ENCODE peak calls at places on chromosomes 3 and 15, in four cellular contexts. M is IMR-90, T is H9, J is H1. V is an unnamed sample. For H3K4me1, the result is how much of the 10 kb centered on the place peaks cover.

GRCh38 chr3:10206166-10206511 is 41.4 kb downstream of the IRAK2 start:
- DNase-seq in M (no peak), T (no peak), J (no peak), V (peak)

GRCh38 chr15:92077353-92078080 is 224.0 kb downstream of the SLCO3A1 start:
- DNase-seq in M (peak), T (peak), J (peak), V (peak)

GRCh38 chr15:99058421-99058870 is 46.4 kb upstream of the SYNM start:
- DNase-seq in M (no peak), T (peak), J (peak), V (no peak)

GRCh38 chr15:62594017-62594416 is 428.9 kb upstream of the C2CD4B start:
- DNase-seq in M (no peak), T (no peak), J (no peak), V (no peak)

GRCh38 chr15:35115155-35115725 is 30.1 kb upstream of the NANOGP8 start:
- DNase-seq in M (peak), T (no peak), J (no peak), V (no peak)

GRCh38 chr3:69180869-69181591 is 58.6 kb upstream of the LMOD3 start:
- DNase-seq in M (no peak), T (no peak), J (no peak), V (no peak)

GRCh38 chr3:151979914-151980313 is 106.5 kb downstream of the SUCNR1 start:
- DNase-seq in M (no peak), T (no peak), J (no peak), V (no peak)

GRCh38 chr15:71080705-71081104 is 34.6 kb upstream of the THSD4 start:
- DNase-seq in M (peak), T (no peak), J (no peak), V (no peak)

GRCh38 chr15:45670061-45670460 is 35.2 kb downstream of the SQOR start:
- DNase-seq in M (no peak), T (no peak), J (no peak), V (no peak)

GRCh38 chr3:123602325-123602724 is 17.5 kb upstream of the HACD2 start:
- DNase-seq in M (peak), T (no peak), J (no peak), V (no peak)

GRCh38 chr3:11739712-11740111 is 96.0 kb upstream of the VGLL4 start:
- DNase-seq in M (no peak), T (no peak), J (no peak), V (no peak)

GRCh38 chr3:15284121-15284889 is 48.1 kb downstream of the SH3BP5 start:
- DNase-seq in M (no peak), T (no peak), J (no peak), V (no peak)

GRCh38 chr15:58066042-58066867 is 744 bp upstream of the ALDH1A2 start:
- DNase-seq in M (peak), T (peak), J (peak), V (peak)

GRCh38 chr3:73470851-73471250 is 153.9 kb downstream of the PDZRN3 start:
- DNase-seq in M (no peak), T (no peak), J (no peak), V (no peak)

GRCh38 chr3:33067484-33067883 is 29.5 kb downstream of the GLB1 start:
- DNase-seq in M (peak), T (no peak), J (no peak), V (peak)

GRCh38 chr3:30618508-30618907 is 12.1 kb downstream of the TGFBR2 start:
- DNase-seq in M (no peak), T (no peak), J (no peak), V (no peak)

GRCh38 chr3:56917740-56918568 is 116.2 kb upstream of the ARHGEF3 start:
- DNase-seq in M (no peak), T (no peak), J (no peak), V (no peak)

GRCh38 chr15:65762399-65762798 is 29.7 kb downstream of the DENND4A start:
- DNase-seq in M (no peak), T (no peak), J (no peak), V (no peak)

DNA sequence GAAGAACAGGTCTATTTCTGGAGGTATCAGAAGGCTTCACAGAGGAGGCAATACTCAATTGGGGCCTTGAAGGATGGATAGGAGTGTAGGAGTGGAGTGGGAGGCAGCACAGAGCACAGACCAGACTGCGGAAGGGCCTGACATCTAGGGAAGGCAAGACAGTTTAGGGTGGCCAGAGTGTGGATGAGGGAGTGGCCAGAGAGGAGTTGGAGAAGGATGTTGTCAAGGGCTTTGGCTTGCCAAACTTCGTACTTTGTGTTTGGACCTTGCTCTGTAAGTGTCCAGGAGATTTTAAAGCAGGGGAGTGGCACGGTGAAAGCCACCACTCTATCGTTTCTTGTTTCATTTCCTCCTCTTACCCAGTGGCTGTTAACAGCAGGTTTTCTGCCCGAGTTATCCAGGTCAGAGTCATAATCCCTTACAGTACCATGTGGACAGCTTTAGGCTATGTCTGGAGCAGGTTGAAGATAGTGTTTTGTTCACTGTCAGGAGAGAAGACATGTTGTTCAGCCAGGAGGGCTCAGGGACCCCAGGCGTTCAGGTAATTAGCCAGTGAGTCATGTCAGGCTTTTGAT is 12.3 kb downstream of the SMAD3 start:
- DNase-seq in M (no peak), T (no peak), J (no peak), V (no peak)
- H3K56ac ChIP-seq in M (no peak), T (no peak), J (no peak), V (no peak)

GRCh38 chr3:52018319-52019000 is 22.8 kb upstream of the RPL29 start:
- DNase-seq in M (no peak), T (no peak), J (no peak), V (no peak)
- H3K4me1 ChIP-seq in M (under half), T (under half), J (under half), V (under half)

DNA sequence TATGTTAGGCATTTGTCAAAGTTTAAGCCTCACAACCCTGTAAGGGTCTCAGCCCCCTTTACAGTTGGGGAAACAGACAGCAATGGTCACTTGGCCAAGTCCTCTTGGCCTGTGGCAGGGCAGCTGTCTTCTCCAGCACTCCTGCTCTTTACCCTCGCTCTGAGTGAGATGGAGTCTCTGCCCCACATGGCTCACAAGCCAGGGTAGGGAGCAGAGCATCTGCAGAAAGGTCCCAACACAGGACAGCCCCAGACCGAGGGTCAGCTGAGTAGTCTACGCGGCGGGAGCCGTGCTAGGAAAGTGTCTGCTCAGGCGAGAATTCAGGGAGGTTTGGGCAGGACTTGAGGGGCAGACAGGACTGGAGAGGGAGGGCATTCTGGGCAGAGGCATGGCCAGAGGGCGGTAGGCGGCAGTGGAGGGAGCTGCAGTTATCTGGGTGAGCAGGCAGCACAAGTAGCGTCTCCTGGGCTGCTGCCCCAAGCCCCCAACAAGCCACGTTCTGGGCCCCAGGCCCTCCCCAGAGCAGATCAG is 18.3 kb upstream of the LAMP3 start:
- DNase-seq in M (no peak), T (no peak), J (peak), V (no peak)
- H3K4ac ChIP-seq in M (no peak), T (no peak), J (no peak), V (no peak)

GRCh38 chr3:137612293-137612692 is 151.8 kb upstream of the SOX14 start:
- DNase-seq in M (no peak), T (peak), J (no peak), V (peak)
- H3K56ac ChIP-seq in M (no peak), T (no peak), J (no peak), V (no peak)

GRCh38 chr3:121855555-121855954 is 20.5 kb downstream of the EAF2 start:
- DNase-seq in M (no peak), T (no peak), J (no peak), V (peak)

DNA sequence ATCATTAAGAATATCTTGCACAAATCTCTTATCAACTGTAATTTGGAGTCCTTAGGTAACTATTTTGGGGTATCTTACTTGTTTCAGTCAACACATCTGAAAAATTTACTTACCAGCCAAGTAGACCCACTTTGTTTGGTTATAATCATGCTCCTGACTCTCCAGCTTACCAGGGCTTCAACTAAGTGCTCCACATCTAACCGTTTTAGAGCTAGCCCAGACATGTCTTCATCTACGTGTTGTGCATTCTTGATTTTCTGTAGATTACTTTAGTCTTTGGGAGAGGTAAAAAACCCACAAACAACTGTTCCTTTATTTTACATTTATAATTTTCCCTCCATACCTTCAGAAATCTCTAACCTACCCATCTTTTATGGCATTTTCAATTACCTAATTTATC is 17.2 kb downstream of the EAF2 start:
- DNase-seq in M (no peak), T (no peak), J (no peak), V (no peak)
- H3K4me1 ChIP-seq in M (under half), T (under half), J (under half), V (under half)

GRCh38 chr3:128051459-128051836 is 789 bp upstream of the SEC61A1 start:
- DNase-seq in M (no peak), T (no peak), J (no peak), V (peak)

GRCh38 chr3:128051837-128052766 is at the start of gene SEC61A1:
- DNase-seq in M (peak), T (peak), J (peak), V (peak)

GRCh38 chr3:128052831-128053419 is 688 bp downstream of the SEC61A1 start:
- DNase-seq in M (no peak), T (no peak), J (no peak), V (no peak)

GRCh38 chr3:128054363-128054762 is 2.1 kb downstream of the SEC61A1 start:
- DNase-seq in M (peak), T (no peak), J (no peak), V (no peak)

DNA sequence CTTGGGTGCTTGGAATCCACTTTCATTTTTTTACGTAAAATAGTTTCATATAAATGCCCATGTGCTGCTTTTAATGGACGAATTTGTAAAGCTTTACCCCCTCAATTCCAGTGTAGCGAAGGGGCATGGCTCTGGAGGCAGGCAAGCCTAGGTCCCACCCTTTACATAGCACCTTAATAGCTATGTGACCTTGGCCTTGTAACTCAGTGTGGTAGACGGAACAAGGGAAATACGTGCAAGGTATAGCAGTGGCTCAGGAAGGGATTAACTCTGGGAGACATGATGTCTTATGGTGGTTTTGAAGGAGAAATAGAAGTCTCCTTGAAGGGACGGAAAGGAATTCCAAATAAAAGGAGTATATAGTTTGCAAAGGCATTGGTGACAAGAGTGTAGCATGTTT is 1.4 kb downstream of the SEC61A1 start:
- DNase-seq in M (no peak), T (no peak), J (no peak), V (no peak)
- H3K4ac ChIP-seq in M (no peak), T (no peak), J (no peak), V (no peak)

GRCh38 chr15:63839717-63840116 is 6.0 kb upstream of the HERC1 start:
- DNase-seq in M (no peak), T (no peak), J (no peak), V (no peak)
- H3K56ac ChIP-seq in M (no peak), T (no peak), J (no peak), V (no peak)

DNA sequence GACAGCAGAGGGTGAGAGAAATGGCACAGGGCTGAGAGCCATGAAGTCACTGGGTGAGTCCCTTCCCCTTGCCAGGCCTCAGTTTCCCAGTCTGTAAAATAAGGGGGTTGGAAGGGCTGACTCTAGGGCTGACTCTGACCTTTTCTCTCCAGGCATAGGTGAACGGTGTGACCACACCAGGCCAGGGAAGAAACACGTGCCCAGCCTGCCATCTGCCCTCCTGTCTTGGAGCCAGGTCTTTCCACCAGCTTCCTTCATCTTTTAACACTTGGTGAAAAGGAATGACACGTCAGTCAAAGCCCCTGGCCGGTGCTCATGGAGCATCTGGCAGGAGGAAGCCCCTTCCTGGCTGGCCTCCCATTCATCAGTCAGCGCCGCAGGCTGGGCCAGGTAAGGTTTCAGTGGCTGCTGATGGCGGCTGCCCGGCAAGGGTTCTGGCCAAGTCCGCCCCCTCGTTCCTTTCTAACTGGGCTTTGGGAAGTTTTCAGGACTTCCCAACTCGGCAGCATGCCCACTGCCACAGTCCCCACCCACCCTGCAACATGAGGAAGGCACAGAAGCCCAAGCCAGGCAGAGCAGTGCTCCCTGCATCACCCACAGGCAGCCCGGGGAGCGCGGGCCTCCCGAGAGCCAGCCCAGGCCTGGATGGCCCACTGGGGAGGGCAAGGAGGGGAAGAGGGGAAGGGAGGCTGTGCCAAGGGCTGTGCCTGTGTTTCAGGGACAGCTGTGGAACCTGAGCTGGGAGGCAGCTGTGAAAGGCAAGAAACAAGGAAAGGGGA is 74.2 kb downstream of the CPN2 start:
- DNase-seq in M (peak), T (peak), J (no peak), V (no peak)
- H3K4me1 ChIP-seq in M (under half), T (under half), J (under half), V (under half)

GRCh38 chr3:128486692-128487537 is 6.1 kb downstream of the GATA2 start:
- DNase-seq in M (peak), T (peak), J (no peak), V (peak)

GRCh38 chr3:128485283-128486156 is 7.5 kb downstream of the GATA2 start:
- DNase-seq in M (no peak), T (no peak), J (no peak), V (no peak)

GRCh38 chr3:128484404-128485282 is 8.4 kb downstream of the GATA2 start:
- DNase-seq in M (no peak), T (peak), J (no peak), V (peak)

GRCh38 chr3:128487538-128487812 is 5.5 kb downstream of the GATA2 start:
- DNase-seq in M (no peak), T (no peak), J (no peak), V (no peak)

DNA sequence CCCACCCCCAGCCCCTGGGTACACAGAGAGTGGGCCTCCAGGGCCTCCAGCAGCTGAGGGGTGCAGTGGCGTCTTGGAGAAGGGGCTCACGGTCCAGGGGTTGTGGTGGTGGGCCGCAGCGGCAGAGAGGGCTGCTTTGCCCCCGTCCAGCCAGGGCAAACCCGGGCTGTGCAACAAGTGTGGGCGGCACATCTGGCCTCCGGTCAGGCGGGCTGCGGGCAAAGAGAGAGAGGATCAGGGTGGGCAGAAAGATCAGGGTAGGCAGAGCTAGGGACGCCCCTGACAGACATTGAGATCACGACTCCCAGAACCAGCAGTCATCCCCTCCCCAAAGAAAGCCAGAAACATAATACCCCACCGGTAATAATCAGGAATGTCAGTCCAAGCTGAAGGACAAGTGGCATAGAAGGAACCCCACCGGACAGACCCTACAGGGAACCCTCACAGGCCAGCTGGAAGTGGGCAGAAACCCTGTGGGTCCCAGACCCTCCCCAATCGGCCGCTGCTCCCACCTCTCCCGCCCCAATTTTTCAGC is 6.8 kb downstream of the GATA2 start:
- DNase-seq in M (no peak), T (no peak), J (no peak), V (no peak)
- H3K4ac ChIP-seq in M (peak), T (no peak), J (no peak), V (no peak)

DNA sequence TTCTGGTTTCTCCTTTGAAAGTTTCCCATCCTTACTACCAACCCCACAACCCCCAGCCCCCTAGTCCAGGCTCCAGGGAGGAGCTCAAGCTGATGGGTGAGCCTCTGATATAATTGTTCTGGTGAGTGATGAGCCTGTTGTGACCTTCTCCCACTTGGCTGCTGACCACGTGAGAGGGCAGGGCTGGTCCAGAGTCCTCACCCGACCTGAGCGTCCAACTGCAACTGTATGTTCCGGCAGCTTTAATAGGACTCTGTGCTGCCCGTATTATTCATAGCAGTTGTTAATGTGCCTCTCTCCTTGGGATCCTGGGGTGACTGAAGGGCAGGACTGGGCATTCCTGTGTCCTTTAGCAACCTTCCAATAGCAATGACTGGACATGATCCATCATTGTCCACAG is 56.2 kb downstream of the B3GNT5 start:
- DNase-seq in M (no peak), T (no peak), J (no peak), V (no peak)
- H3K56ac ChIP-seq in M (no peak), T (no peak), J (no peak), V (no peak)